ENCODE peak calls at places on chromosomes 7 and 10, in five cellular contexts. P, Y, N, M and K are unnamed samples.

GRCh38 chr7:17185690-17186070 is 112.8 kb upstream of the AHR start:
- DNase-seq in N (peak; percentile 56), P (no peak), Y (no peak), M (no peak), K (peak; percentile 18)

GRCh38 chr7:28135296-28135695 is 45.3 kb downstream of the JAZF1 start:
- DNase-seq in Y (no peak), N (no peak), P (no peak), M (no peak), K (no peak)

GRCh38 chr7:54546081-54546985 is 4.2 kb downstream of the VSTM2A start:
- DNase-seq in N (peak; percentile 35), M (peak; percentile 77), Y (peak; percentile 90), P (no peak), K (no peak)

GRCh38 chr10:50554995-50555568 is 68.7 kb downstream of the SGMS1 start:
- DNase-seq in Y (no peak), M (peak; percentile 64), P (no peak), N (no peak), K (no peak)

GRCh38 chr10:117439243-117439912 is 64.1 kb upstream of the PDZD8 start:
- DNase-seq in Y (no peak), N (peak; percentile 44), P (no peak), M (no peak), K (no peak)

GRCh38 chr7:17660116-17660515 is 280.2 kb downstream of the SNX13 start:
- DNase-seq in P (no peak), N (no peak), Y (no peak), M (no peak), K (no peak)

GRCh38 chr10:34758447-34758996 is 56.6 kb downstream of the PARD3 start:
- DNase-seq in Y (no peak), P (peak; percentile 95), N (peak; percentile 92), M (no peak), K (peak; percentile 10)

GRCh38 chr10:96229568-96230030 is 41.8 kb downstream of the BLNK start:
- DNase-seq in P (peak; percentile 61), N (peak; percentile 84), Y (peak; percentile 75), M (peak; percentile 89), K (peak; percentile 66)

GRCh38 chr7:115477193-115477651 is 553.3 kb downstream of the TFEC start:
- DNase-seq in P (no peak), N (no peak), Y (no peak), M (peak; percentile 70), K (no peak)

GRCh38 chr10:69172241-69172998 is 7.6 kb upstream of the SUPV3L1 start:
- DNase-seq in Y (no peak), M (no peak), N (no peak), P (no peak), K (no peak)

GRCh38 chr7:124784879-124785818 is 19.6 kb upstream of the GPR37 start:
- DNase-seq in Y (peak; percentile 76), N (peak; percentile 62), P (peak; percentile 47), M (peak; percentile 80), K (peak; percentile 8)

GRCh38 chr10:91521444-91521843 is 111.3 kb downstream of the HECTD2 start:
- DNase-seq in Y (no peak), N (no peak), M (no peak), P (no peak), K (peak; percentile 3)

GRCh38 chr10:81875680-81876252 is 772 bp downstream of the NRG3 start:
- DNase-seq in M (peak; percentile 18), P (no peak), Y (no peak), N (no peak), K (no peak)

GRCh38 chr10:122264442-122264841 is 6.7 kb upstream of the BTBD16 start:
- DNase-seq in P (no peak), M (no peak), Y (no peak), N (no peak), K (no peak)

GRCh38 chr10:26621889-26622681 is 75.4 kb upstream of the PDSS1 start:
- DNase-seq in M (peak; percentile 71), P (no peak), Y (peak; percentile 56), N (peak; percentile 18), K (peak; percentile 64)

GRCh38 chr10:13977861-13978843 is 352.6 kb downstream of the FRMD4A start:
- DNase-seq in P (no peak), Y (no peak), N (no peak), M (no peak), K (no peak)

GRCh38 chr10:104089621-104090020 is 3.9 kb upstream of the COL17A1 start:
- DNase-seq in P (no peak), N (no peak), Y (no peak), M (no peak), K (no peak)

GRCh38 chr7:21869785-21870402 is 75.8 kb downstream of the CDCA7L start:
- DNase-seq in N (peak; percentile 14), M (peak; percentile 55), P (no peak), Y (no peak), K (no peak)

GRCh38 chr10:114908896-114909295 is 29.1 kb upstream of the TRUB1 start:
- DNase-seq in Y (no peak), P (no peak), M (no peak), N (no peak), K (no peak)

GRCh38 chr10:78341953-78342614 is 308.4 kb downstream of the RPS24 start:
- DNase-seq in P (no peak), Y (no peak), M (no peak), N (no peak), K (no peak)

GRCh38 chr10:45181483-45181882 is 133.9 kb downstream of the OR13A1 start:
- DNase-seq in N (no peak), P (no peak), Y (no peak), M (no peak), K (no peak)

GRCh38 chr10:107733328-107733727 is 568.8 kb upstream of the SORCS1 start:
- DNase-seq in M (no peak), N (no peak), Y (no peak), P (no peak), K (no peak)

GRCh38 chr10:46542567-46543323 is 13.7 kb downstream of the GPRIN2 start:
- DNase-seq in Y (no peak), N (no peak), M (no peak), P (no peak), K (no peak)

GRCh38 chr7:127897704-127898454 is 133.4 kb downstream of the LRRC4 start:
- DNase-seq in Y (no peak), P (no peak), N (no peak), M (no peak), K (no peak)

GRCh38 chr7:87000344-87000743 is 59.1 kb downstream of the ELAPOR2 start:
- DNase-seq in P (no peak), Y (no peak), N (no peak), M (no peak), K (no peak)

GRCh38 chr7:43768894-43769272 is 10.4 kb downstream of the BLVRA start:
- DNase-seq in M (no peak), Y (no peak), N (no peak), P (no peak), K (no peak)

GRCh38 chr10:75401569-75402485 is at the start of gene ZNF503:
- DNase-seq in Y (peak; percentile 95), M (peak; percentile 98), N (peak; percentile 97), P (peak; percentile 94), K (peak; percentile 97)

GRCh38 chr7:44698046-44698580 is 50.5 kb upstream of the ZMIZ2 start:
- DNase-seq in P (no peak), N (no peak), M (no peak), Y (no peak), K (no peak)

GRCh38 chr10:34491666-34492065 is 323.4 kb downstream of the PARD3 start:
- DNase-seq in Y (no peak), N (peak; percentile 57), M (no peak), P (no peak), K (no peak)

GRCh38 chr10:14584643-14585042 is 190.1 kb downstream of the FAM107B start:
- DNase-seq in M (peak; percentile 12), Y (no peak), P (no peak), N (no peak), K (no peak)

GRCh38 chr10:103632247-103632642 is 138.7 kb downstream of the NEURL1 start:
- DNase-seq in Y (no peak), P (no peak), N (no peak), M (no peak), K (no peak)

DNA sequence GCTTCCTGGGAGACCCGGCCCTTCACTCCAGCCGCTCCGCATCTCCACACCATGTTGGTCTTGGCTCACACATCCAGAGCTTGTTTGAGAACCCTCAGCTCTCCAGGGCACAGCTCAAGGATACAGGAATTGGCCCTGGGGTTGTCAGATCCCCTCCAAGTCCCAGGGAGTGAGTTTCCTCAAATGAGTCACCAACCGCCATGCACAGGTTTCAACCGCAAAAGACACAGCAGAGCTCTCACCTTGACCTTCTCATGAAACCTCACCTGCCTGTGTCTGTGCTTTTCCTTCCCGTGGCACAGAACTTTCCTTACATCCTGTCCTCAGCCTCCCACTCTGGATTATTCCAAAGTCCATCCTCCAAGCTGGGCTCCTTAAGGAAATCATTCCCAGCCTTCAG is 20.6 kb downstream of the AZGP1 start:
- DNase-seq in N (no peak), P (peak; percentile 21), Y (no peak), M (no peak), K (no peak)
- TF ChIP-seq REST in N (no peak), P (no peak), Y (no peak), M (no peak), K (no peak)

DNA sequence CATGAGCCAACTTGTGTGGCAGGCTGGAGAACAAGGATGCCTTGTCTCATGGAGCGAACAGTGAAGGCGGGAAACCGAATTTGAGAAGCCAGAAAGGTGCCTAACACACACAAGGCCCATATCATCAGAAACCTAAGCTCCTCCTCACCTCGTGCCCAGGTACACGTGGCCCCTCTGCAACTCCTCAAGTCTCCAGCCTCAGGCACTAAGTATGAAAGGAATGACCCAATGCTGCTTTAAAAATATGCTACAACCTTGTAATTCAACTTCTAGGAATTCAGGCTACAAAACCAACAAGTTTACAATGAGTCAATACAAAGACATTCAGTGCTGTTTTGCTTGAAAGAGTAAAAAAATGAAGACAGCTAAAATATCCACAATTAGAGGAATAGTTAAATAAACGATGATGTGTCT is 95.7 kb downstream of the CDK6 start:
- DNase-seq in P (no peak), Y (no peak), N (peak; percentile 74), M (peak; percentile 58), K (no peak)
- TF ChIP-seq REST in P (no peak), Y (no peak), N (no peak), M (no peak), K (no peak)

GRCh38 chr10:73096041-73096451 is 620 bp downstream of the P4HA1 start:
- DNase-seq in N (peak; percentile 67), P (no peak), Y (peak; percentile 59), M (peak; percentile 85), K (peak; percentile 76)
- TF ChIP-seq REST in N (no peak), P (no peak), Y (no peak), M (no peak), K (no peak)

GRCh38 chr10:28202941-28203352 is 99.9 kb downstream of the MPP7 start:
- DNase-seq in P (no peak), N (no peak), Y (no peak), M (no peak), K (no peak)
- TF ChIP-seq REST in P (no peak), N (no peak), Y (no peak), M (no peak), K (no peak)

GRCh38 chr7:6640246-6640721 is 3.2 kb downstream of the ZNF316 start:
- DNase-seq in Y (no peak), P (no peak), M (peak; percentile 88), N (peak; percentile 19), K (no peak)
- TF ChIP-seq REST in Y (no peak), P (no peak), M (no peak), N (no peak), K (no peak)

GRCh38 chr10:123991622-123992570 is 100.3 kb upstream of the CPXM2 start:
- DNase-seq in N (no peak), P (no peak), M (no peak), Y (peak; percentile 45), K (no peak)
- TF ChIP-seq REST in N (no peak), P (no peak), M (no peak), Y (no peak), K (no peak)